ENCODE peak calls at places on chromosomes 11 and 22, in six cellular contexts. One of them, this sample, is unnamed.

GRCh38 chr22:32539631-32540449 is 65.2 kb downstream of the FBXO7 start:
- DNase-seq in IMR-90: no peak
- DNase-seq in RWPE2: no peak
- DNase-seq in heart right ventricle: peak
- DNase-seq in left ventricle myocardium inferior: no peak
- DNase-seq in fibroblast of lung: no peak
- DNase-seq in this sample: no peak

GRCh38 chr11:2380807-2381350 is 3.8 kb downstream of the CD81 start:
- DNase-seq in IMR-90: no peak
- DNase-seq in left ventricle myocardium inferior: peak
- DNase-seq in fibroblast of lung: peak
- DNase-seq in RWPE2: no peak
- DNase-seq in heart right ventricle: peak
- DNase-seq in this sample: peak

GRCh38 chr11:125945011-125945796 is 640 bp upstream of the VSIG10L2 start:
- DNase-seq in IMR-90: no peak
- DNase-seq in left ventricle myocardium inferior: no peak
- DNase-seq in fibroblast of lung: no peak
- DNase-seq in heart right ventricle: no peak
- DNase-seq in RWPE2: no peak
- DNase-seq in this sample: no peak

GRCh38 chr11:70152244-70152643 is 50.9 kb upstream of the FADD start:
- DNase-seq in left ventricle myocardium inferior: no peak
- DNase-seq in RWPE2: no peak
- DNase-seq in heart right ventricle: no peak
- DNase-seq in IMR-90: no peak
- DNase-seq in fibroblast of lung: no peak
- DNase-seq in this sample: no peak

GRCh38 chr11:118691926-118692830 is 12.7 kb upstream of the TREH start:
- DNase-seq in RWPE2: peak
- DNase-seq in left ventricle myocardium inferior: no peak
- DNase-seq in IMR-90: peak
- DNase-seq in heart right ventricle: no peak
- DNase-seq in fibroblast of lung: peak
- DNase-seq in this sample: no peak

GRCh38 chr11:65558002-65558784 is at the start of gene LTBP3:
- DNase-seq in RWPE2: peak
- DNase-seq in left ventricle myocardium inferior: peak
- DNase-seq in heart right ventricle: peak
- DNase-seq in fibroblast of lung: peak
- DNase-seq in IMR-90: peak
- DNase-seq in this sample: peak

GRCh38 chr22:43861529-43861928 is 784 bp downstream of the SULT4A1 start:
- DNase-seq in IMR-90: peak
- DNase-seq in RWPE2: no peak
- DNase-seq in left ventricle myocardium inferior: no peak
- DNase-seq in heart right ventricle: no peak
- DNase-seq in fibroblast of lung: peak
- DNase-seq in this sample: no peak

GRCh38 chr11:115515647-115516046 is 11.4 kb upstream of the CADM1 start:
- DNase-seq in RWPE2: no peak
- DNase-seq in IMR-90: no peak
- DNase-seq in left ventricle myocardium inferior: no peak
- DNase-seq in fibroblast of lung: no peak
- DNase-seq in heart right ventricle: no peak
- DNase-seq in this sample: no peak

GRCh38 chr11:35242843-35243242 is 103.9 kb downstream of the CD44 start:
- DNase-seq in left ventricle myocardium inferior: no peak
- DNase-seq in IMR-90: no peak
- DNase-seq in heart right ventricle: no peak
- DNase-seq in fibroblast of lung: no peak
- DNase-seq in RWPE2: no peak
- DNase-seq in this sample: no peak

GRCh38 chr22:31090217-31091085 is 9.3 kb downstream of the SMTN start:
- DNase-seq in heart right ventricle: no peak
- DNase-seq in IMR-90: no peak
- DNase-seq in left ventricle myocardium inferior: no peak
- DNase-seq in fibroblast of lung: no peak
- DNase-seq in RWPE2: no peak
- DNase-seq in this sample: peak

GRCh38 chr11:120331301-120331966 is 4.8 kb upstream of the ARHGEF12 start:
- DNase-seq in heart right ventricle: peak
- DNase-seq in IMR-90: peak
- DNase-seq in fibroblast of lung: peak
- DNase-seq in left ventricle myocardium inferior: peak
- DNase-seq in RWPE2: no peak
- DNase-seq in this sample: no peak

GRCh38 chr22:44383071-44383575 is 70.4 kb upstream of the SHISAL1 start:
- DNase-seq in left ventricle myocardium inferior: no peak
- DNase-seq in heart right ventricle: no peak
- DNase-seq in fibroblast of lung: no peak
- DNase-seq in RWPE2: peak
- DNase-seq in IMR-90: no peak
- DNase-seq in this sample: no peak

GRCh38 chr11:5476184-5476819 is 12.2 kb upstream of the OR52D1 start:
- DNase-seq in IMR-90: peak
- DNase-seq in fibroblast of lung: peak
- DNase-seq in RWPE2: no peak
- DNase-seq in left ventricle myocardium inferior: no peak
- DNase-seq in heart right ventricle: peak
- DNase-seq in this sample: no peak

GRCh38 chr11:100562102-100562501 is 125.0 kb upstream of the ARHGAP42 start:
- DNase-seq in left ventricle myocardium inferior: no peak
- DNase-seq in IMR-90: peak
- DNase-seq in fibroblast of lung: peak
- DNase-seq in heart right ventricle: peak
- DNase-seq in RWPE2: no peak
- DNase-seq in this sample: no peak

GRCh38 chr11:117696489-117696888 is 100.5 kb downstream of the DSCAML1 start:
- DNase-seq in fibroblast of lung: no peak
- DNase-seq in heart right ventricle: no peak
- DNase-seq in RWPE2: no peak
- DNase-seq in IMR-90: no peak
- DNase-seq in left ventricle myocardium inferior: no peak
- DNase-seq in this sample: no peak

GRCh38 chr11:95301497-95301896 is 70.5 kb upstream of the SESN3 start:
- DNase-seq in heart right ventricle: no peak
- DNase-seq in IMR-90: no peak
- DNase-seq in RWPE2: no peak
- DNase-seq in fibroblast of lung: no peak
- DNase-seq in left ventricle myocardium inferior: no peak
- DNase-seq in this sample: no peak

GRCh38 chr11:67558084-67558772 is 25.4 kb upstream of the GSTP1 start:
- DNase-seq in left ventricle myocardium inferior: peak
- DNase-seq in RWPE2: no peak
- DNase-seq in heart right ventricle: peak
- DNase-seq in fibroblast of lung: no peak
- DNase-seq in IMR-90: no peak
- DNase-seq in this sample: no peak

GRCh38 chr22:23394525-23395326 is 185.4 kb downstream of the IGLL1 start:
- DNase-seq in left ventricle myocardium inferior: no peak
- DNase-seq in heart right ventricle: no peak
- DNase-seq in RWPE2: peak
- DNase-seq in IMR-90: no peak
- DNase-seq in fibroblast of lung: no peak
- DNase-seq in this sample: no peak

GRCh38 chr22:23823331-23823791 is 15.4 kb downstream of the DERL3 start:
- DNase-seq in left ventricle myocardium inferior: no peak
- DNase-seq in IMR-90: no peak
- DNase-seq in heart right ventricle: peak
- DNase-seq in fibroblast of lung: no peak
- DNase-seq in RWPE2: no peak
- DNase-seq in this sample: no peak

GRCh38 chr22:31250740-31251330 is 38.7 kb downstream of the LIMK2 start:
- DNase-seq in fibroblast of lung: no peak
- DNase-seq in left ventricle myocardium inferior: no peak
- DNase-seq in IMR-90: no peak
- DNase-seq in heart right ventricle: peak
- DNase-seq in RWPE2: no peak
- DNase-seq in this sample: no peak

GRCh38 chr11:13891911-13892310 is 70.6 kb upstream of the SPON1 start:
- DNase-seq in IMR-90: no peak
- DNase-seq in fibroblast of lung: no peak
- DNase-seq in left ventricle myocardium inferior: no peak
- DNase-seq in RWPE2: no peak
- DNase-seq in heart right ventricle: no peak
- DNase-seq in this sample: no peak

GRCh38 chr11:70501026-70501901 is 102.9 kb downstream of the CTTN start:
- DNase-seq in heart right ventricle: peak
- DNase-seq in left ventricle myocardium inferior: peak
- DNase-seq in RWPE2: peak
- DNase-seq in IMR-90: no peak
- DNase-seq in fibroblast of lung: no peak
- DNase-seq in this sample: no peak

GRCh38 chr11:44842219-44842618 is 108.5 kb downstream of the TP53I11 start:
- DNase-seq in left ventricle myocardium inferior: no peak
- DNase-seq in RWPE2: no peak
- DNase-seq in fibroblast of lung: peak
- DNase-seq in heart right ventricle: no peak
- DNase-seq in IMR-90: peak
- DNase-seq in this sample: no peak

GRCh38 chr11:22624742-22625447 is 728 bp downstream of the FANCF start:
- DNase-seq in left ventricle myocardium inferior: peak
- DNase-seq in RWPE2: peak
- DNase-seq in fibroblast of lung: peak
- DNase-seq in heart right ventricle: peak
- DNase-seq in IMR-90: peak
- DNase-seq in this sample: peak

GRCh38 chr11:22627421-22627820 is 1.8 kb upstream of the FANCF start:
- DNase-seq in fibroblast of lung: no peak
- DNase-seq in heart right ventricle: no peak
- DNase-seq in RWPE2: no peak
- DNase-seq in left ventricle myocardium inferior: no peak
- DNase-seq in IMR-90: no peak
- DNase-seq in this sample: no peak

GRCh38 chr11:22625448-22626287 is at the start of gene FANCF:
- DNase-seq in fibroblast of lung: peak
- DNase-seq in IMR-90: peak
- DNase-seq in left ventricle myocardium inferior: peak
- DNase-seq in heart right ventricle: peak
- DNase-seq in RWPE2: peak
- DNase-seq in this sample: peak

DNA sequence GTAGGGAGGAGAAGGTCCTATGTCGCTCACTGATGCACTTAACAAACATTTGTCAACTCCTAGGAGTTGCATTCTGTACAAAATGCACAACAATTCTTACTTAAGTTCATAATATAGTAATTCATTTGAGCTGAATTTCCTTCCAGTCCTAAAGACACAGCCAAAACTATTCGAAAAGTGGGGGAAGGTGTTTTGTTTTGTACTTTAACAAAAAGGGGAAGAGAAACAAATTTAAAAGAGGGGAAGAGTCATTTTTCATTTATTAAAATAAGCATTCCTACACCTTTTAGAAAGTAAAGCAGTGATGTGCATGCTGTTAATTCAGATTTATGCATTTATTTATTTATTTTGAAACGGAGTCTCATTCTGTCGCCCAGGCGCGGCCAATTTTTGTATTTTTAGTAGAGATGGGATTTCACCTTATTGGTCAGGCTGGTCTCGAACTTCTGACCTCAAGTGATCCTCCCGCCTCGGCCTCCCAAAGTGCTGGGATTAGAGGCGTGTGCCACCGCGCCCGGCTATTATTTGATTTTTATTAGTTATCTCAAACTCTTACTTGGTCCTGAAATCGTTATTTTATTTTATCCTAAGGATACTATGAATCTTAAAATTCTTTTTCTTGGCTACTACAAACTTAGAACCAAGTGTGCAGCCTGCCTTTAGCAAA is 1.1 kb upstream of the FANCF start:
- DNase-seq in fibroblast of lung: no peak
- DNase-seq in RWPE2: no peak
- DNase-seq in left ventricle myocardium inferior: no peak
- DNase-seq in heart right ventricle: no peak
- DNase-seq in IMR-90: no peak
- DNase-seq in this sample: no peak
- H3K4me3 ChIP-seq in fibroblast of lung: peak
- H3K4me3 ChIP-seq in RWPE2: no peak
- H3K4me3 ChIP-seq in left ventricle myocardium inferior: peak
- H3K4me3 ChIP-seq in heart right ventricle: peak
- H3K4me3 ChIP-seq in IMR-90: no peak
- H3K4me3 ChIP-seq in this sample: no peak

GRCh38 chr11:85182437-85183109 is 444.6 kb downstream of the DLG2 start:
- DNase-seq in heart right ventricle: no peak
- DNase-seq in IMR-90: peak
- DNase-seq in left ventricle myocardium inferior: no peak
- DNase-seq in fibroblast of lung: peak
- DNase-seq in RWPE2: no peak
- DNase-seq in this sample: no peak
- TF ChIP-seq CTCF in heart right ventricle: peak
- TF ChIP-seq CTCF in IMR-90: peak
- TF ChIP-seq CTCF in left ventricle myocardium inferior: peak
- TF ChIP-seq CTCF in fibroblast of lung: peak
- TF ChIP-seq CTCF in RWPE2: peak
- TF ChIP-seq CTCF in this sample: no peak

DNA sequence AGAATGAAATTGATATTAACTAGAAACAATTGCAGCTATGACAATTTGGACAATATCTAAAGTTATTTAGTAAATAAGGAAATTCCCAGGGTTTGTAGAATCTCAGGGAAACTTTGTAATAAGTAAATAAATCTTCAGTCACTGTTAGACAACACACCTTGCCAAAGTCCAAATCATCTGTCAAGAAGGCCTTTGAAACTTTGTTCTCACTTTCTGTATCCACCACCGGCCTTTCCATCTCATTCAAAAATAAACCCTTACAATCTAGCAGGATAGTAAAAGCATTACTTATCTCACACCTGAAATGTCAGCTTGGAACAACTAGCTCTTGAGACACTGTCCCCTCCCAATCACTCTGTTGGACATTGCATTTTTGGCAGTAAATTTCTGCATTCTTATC is 7.9 kb downstream of the NNMT start:
- DNase-seq in fibroblast of lung: no peak
- DNase-seq in RWPE2: no peak
- DNase-seq in IMR-90: no peak
- DNase-seq in left ventricle myocardium inferior: no peak
- DNase-seq in heart right ventricle: no peak
- DNase-seq in this sample: no peak
- H3K4me3 ChIP-seq in fibroblast of lung: no peak
- H3K4me3 ChIP-seq in RWPE2: no peak
- H3K4me3 ChIP-seq in IMR-90: no peak
- H3K4me3 ChIP-seq in left ventricle myocardium inferior: no peak
- H3K4me3 ChIP-seq in heart right ventricle: no peak
- H3K4me3 ChIP-seq in this sample: peak

GRCh38 chr11:62138630-62139425 is 15.0 kb downstream of the INCENP start:
- DNase-seq in left ventricle myocardium inferior: no peak
- DNase-seq in fibroblast of lung: no peak
- DNase-seq in IMR-90: no peak
- DNase-seq in heart right ventricle: no peak
- DNase-seq in RWPE2: no peak
- DNase-seq in this sample: peak

GRCh38 chr11:62139526-62140301 is 15.9 kb downstream of the INCENP start:
- DNase-seq in RWPE2: no peak
- DNase-seq in fibroblast of lung: no peak
- DNase-seq in IMR-90: no peak
- DNase-seq in left ventricle myocardium inferior: no peak
- DNase-seq in heart right ventricle: no peak
- DNase-seq in this sample: peak

GRCh38 chr11:62137881-62138629 is 14.2 kb downstream of the INCENP start:
- DNase-seq in RWPE2: no peak
- DNase-seq in fibroblast of lung: no peak
- DNase-seq in left ventricle myocardium inferior: no peak
- DNase-seq in IMR-90: no peak
- DNase-seq in heart right ventricle: no peak
- DNase-seq in this sample: peak

GRCh38 chr11:62140302-62141110 is 16.7 kb downstream of the INCENP start:
- DNase-seq in RWPE2: no peak
- DNase-seq in left ventricle myocardium inferior: no peak
- DNase-seq in fibroblast of lung: no peak
- DNase-seq in heart right ventricle: no peak
- DNase-seq in IMR-90: no peak
- DNase-seq in this sample: peak

GRCh38 chr11:62137276-62137861 is 13.6 kb downstream of the INCENP start:
- DNase-seq in RWPE2: no peak
- DNase-seq in fibroblast of lung: no peak
- DNase-seq in left ventricle myocardium inferior: no peak
- DNase-seq in IMR-90: no peak
- DNase-seq in heart right ventricle: no peak
- DNase-seq in this sample: peak
- TF ChIP-seq CTCF in RWPE2: no peak
- TF ChIP-seq CTCF in fibroblast of lung: no peak
- TF ChIP-seq CTCF in left ventricle myocardium inferior: no peak
- TF ChIP-seq CTCF in IMR-90: no peak
- TF ChIP-seq CTCF in heart right ventricle: no peak
- TF ChIP-seq CTCF in this sample: no peak